ENCODE peak calls at places on chromosomes 1 and 21, in nine cellular contexts. Q is heart left ventricle, H is stomach, E is uterus, Y is body of pancreas, K is sigmoid colon, J is testis, W is ovary, M is endothelial cell of umbilical vein. N is an unnamed sample.

GRCh38 chr1:87200875-87201638 is 127.6 kb upstream of the LMO4 start:
- DNase-seq in Q (no peak), H (no peak), E (no peak), Y (no peak), K (no peak), J (no peak), W (no peak), M (no peak), N (no peak)

GRCh38 chr1:41404308-41404755 is 43.1 kb downstream of the FOXO6 start:
- DNase-seq in Q (no peak), H (no peak), E (no peak), Y (no peak), K (no peak), J (no peak), W (no peak), M (peak), N (no peak)

GRCh38 chr1:212219679-212220463 is 65.3 kb upstream of the PPP2R5A start:
- DNase-seq in Q (no peak), H (no peak), E (no peak), Y (no peak), K (peak), J (no peak), W (no peak), M (no peak), N (no peak)

GRCh38 chr1:198359024-198359653 is 181.3 kb downstream of the ATP6V1G3 start:
- DNase-seq in Q (no peak), H (no peak), E (no peak), Y (no peak), K (no peak), J (no peak), W (no peak), M (peak), N (no peak)

GRCh38 chr1:109241841-109242301 is 7.5 kb upstream of the CELSR2 start:
- DNase-seq in Q (no peak), H (peak), E (no peak), Y (no peak), K (no peak), J (no peak), W (no peak), M (no peak), N (no peak)

GRCh38 chr1:201819346-201819745 is 9.6 kb upstream of the IPO9 start:
- DNase-seq in Q (no peak), H (no peak), E (no peak), Y (no peak), K (no peak), J (no peak), W (no peak), M (no peak), N (no peak)

GRCh38 chr1:23436520-23437354 is 12.2 kb upstream of the TCEA3 start:
- DNase-seq in Q (no peak), H (peak), E (no peak), Y (no peak), K (no peak), J (peak), W (peak), M (no peak), N (no peak)

GRCh38 chr1:21866629-21867009 is 54.6 kb downstream of the LDLRAD2 start:
- DNase-seq in Q (no peak), H (no peak), E (no peak), Y (no peak), K (no peak), J (no peak), W (no peak), M (no peak), N (no peak)

GRCh38 chr1:214454619-214455396 is 96.6 kb downstream of the PTPN14 start:
- DNase-seq in Q (no peak), H (no peak), E (no peak), Y (peak), K (no peak), J (no peak), W (no peak), M (peak), N (no peak)

GRCh38 chr1:111656093-111657017 is 36.8 kb downstream of the RAP1A start:
- DNase-seq in Q (no peak), H (no peak), E (no peak), Y (peak), K (no peak), J (peak), W (no peak), M (peak), N (peak)

GRCh38 chr1:173798078-173798477 is 26.4 kb upstream of the DARS2 start:
- DNase-seq in Q (no peak), H (no peak), E (no peak), Y (no peak), K (no peak), J (no peak), W (no peak), M (no peak), N (no peak)

GRCh38 chr1:19234224-19234623 is 17.1 kb downstream of the EMC1 start:
- DNase-seq in Q (no peak), H (no peak), E (no peak), Y (no peak), K (no peak), J (no peak), W (no peak), M (no peak), N (no peak)

GRCh38 chr1:71572038-71572437 is 491.2 kb upstream of the ZRANB2 start:
- DNase-seq in Q (no peak), H (no peak), E (no peak), Y (no peak), K (no peak), J (no peak), W (no peak), M (no peak), N (no peak)

GRCh38 chr1:42757892-42758275 is 8.9 kb downstream of the P3H1 start:
- DNase-seq in Q (no peak), H (no peak), E (no peak), Y (no peak), K (no peak), J (no peak), W (no peak), M (no peak), N (no peak)

GRCh38 chr1:8349473-8349865 is 31.6 kb downstream of the SLC45A1 start:
- DNase-seq in Q (no peak), H (no peak), E (peak), Y (no peak), K (no peak), J (no peak), W (peak), M (no peak), N (no peak)
- TF ChIP-seq POLR2A in Q (no peak), H (no peak), E (no peak), Y (no peak), K (no peak), J (no peak), W (no peak), M (no peak), N (no peak)

GRCh38 chr1:15837931-15838330 is 9.6 kb upstream of the SPEN start:
- DNase-seq in Q (no peak), H (no peak), E (no peak), Y (no peak), K (no peak), J (no peak), W (no peak), M (no peak), N (no peak)

GRCh38 chr1:15835741-15836510 is 11.6 kb upstream of the SPEN start:
- DNase-seq in Q (peak), H (peak), E (peak), Y (peak), K (peak), J (peak), W (peak), M (peak), N (peak)

GRCh38 chr1:15835205-15835740 is 12.2 kb upstream of the SPEN start:
- DNase-seq in Q (no peak), H (no peak), E (no peak), Y (no peak), K (no peak), J (no peak), W (no peak), M (no peak), N (no peak)

GRCh38 chr1:15838721-15839120 is 8.8 kb upstream of the SPEN start:
- DNase-seq in Q (no peak), H (no peak), E (no peak), Y (no peak), K (no peak), J (no peak), W (no peak), M (no peak), N (no peak)

DNA sequence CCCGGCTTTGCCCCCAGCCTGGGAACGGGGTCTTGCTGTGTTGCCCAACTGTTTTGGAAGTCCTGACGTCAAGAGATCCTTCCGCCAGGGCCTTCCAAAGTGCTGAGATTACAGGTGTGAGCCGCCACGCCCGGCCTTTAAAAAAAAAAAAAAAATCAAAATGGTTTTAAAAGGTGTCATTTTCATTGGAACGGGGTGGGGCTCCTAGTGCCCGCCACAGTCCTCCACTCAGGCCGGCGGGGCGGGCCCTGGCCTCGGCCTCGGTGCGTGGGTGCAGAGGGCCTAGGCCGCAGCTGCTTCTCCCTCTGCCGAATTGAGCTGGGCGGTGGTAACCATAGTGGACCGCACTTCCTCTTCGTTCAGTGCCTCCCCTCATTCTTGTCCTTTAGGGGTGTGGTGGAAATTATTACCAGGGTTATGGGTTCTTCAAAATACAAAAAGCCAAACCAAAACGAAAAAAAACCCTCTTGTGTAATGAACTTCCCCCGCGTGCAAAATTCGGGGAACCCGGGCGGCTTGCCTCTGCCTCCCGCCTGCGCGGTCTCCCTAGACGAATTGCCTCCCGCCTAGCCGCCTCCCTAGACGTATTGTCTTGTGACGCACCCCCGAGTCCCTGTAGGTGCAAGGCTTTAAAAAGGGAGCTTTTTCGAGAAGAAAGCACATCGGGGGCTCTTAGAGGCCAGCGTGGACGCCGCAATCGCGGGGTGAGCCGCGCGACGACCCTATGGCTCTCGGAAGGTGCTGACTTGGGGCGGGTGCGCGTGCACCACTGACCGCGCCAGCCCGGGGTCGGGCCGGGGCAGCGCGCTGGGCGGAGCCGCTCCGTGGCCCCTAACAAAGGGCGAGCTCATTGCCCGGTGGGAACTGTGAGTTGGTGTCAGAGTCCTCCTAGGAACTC is 10.5 kb upstream of the SPEN start:
- DNase-seq in Q (peak), H (peak), E (peak), Y (no peak), K (peak), J (peak), W (peak), M (peak), N (no peak)
- TF ChIP-seq POLR2A in Q (no peak), H (no peak), E (no peak), Y (peak), K (no peak), J (no peak), W (no peak), M (no peak), N (no peak)

GRCh38 chr1:221035680-221036153 is 156.5 kb downstream of the HLX start:
- DNase-seq in Q (no peak), H (no peak), E (no peak), Y (no peak), K (no peak), J (no peak), W (no peak), M (peak), N (peak)
- TF ChIP-seq POLR2A in Q (no peak), H (no peak), E (no peak), Y (no peak), K (no peak), J (no peak), W (no peak), M (no peak), N (no peak)

DNA sequence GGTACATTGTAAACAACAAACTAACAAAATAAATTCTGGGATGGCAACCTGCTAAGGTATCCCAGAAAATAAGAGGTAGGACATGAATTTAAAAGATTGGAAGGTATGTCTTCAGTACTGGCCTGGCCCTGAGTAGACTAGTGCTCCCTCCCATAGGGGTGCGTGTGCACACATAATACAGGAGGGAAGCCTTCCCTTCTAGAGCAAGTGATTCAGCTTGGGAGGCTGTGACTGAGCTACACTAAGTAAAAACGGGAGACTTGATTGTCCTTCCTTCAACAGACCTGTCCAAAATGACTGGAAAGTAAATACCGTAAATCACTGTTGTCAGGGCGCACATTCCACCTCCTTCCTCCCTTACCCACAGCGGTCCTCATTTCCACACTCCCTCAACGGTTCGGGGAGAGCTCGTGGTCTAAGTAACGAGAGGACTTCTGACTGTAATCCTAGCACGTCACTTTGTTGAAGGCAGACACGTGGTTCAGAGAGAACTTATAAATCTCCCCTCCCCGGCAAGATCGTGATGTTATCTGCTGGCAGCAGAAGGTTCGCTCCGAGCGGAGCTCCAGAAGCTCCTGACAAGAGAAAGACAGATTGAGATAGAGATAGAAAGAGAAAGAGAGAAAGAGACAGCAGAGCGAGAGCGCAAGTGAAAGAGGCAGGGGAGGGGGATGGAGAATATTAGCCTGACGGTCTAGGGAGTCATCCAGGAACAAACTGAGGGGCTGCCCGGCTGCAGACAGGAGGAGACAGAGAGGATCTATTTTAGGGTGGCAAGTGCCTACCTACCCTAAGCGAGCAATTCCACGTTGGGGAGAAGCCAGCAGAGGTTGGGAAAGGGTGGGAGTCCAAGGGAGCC is at the start of gene TGFB2:
- DNase-seq in Q (no peak), H (no peak), E (peak), Y (peak), K (peak), J (peak), W (peak), M (peak), N (no peak)
- TF ChIP-seq POLR2A in Q (no peak), H (no peak), E (peak), Y (peak), K (peak), J (no peak), W (peak), M (peak), N (peak)

GRCh38 chr1:81547261-81547911 is 253.3 kb upstream of the ADGRL2 start:
- DNase-seq in Q (no peak), H (no peak), E (no peak), Y (no peak), K (no peak), J (no peak), W (no peak), M (no peak), N (no peak)
- TF ChIP-seq POLR2A in Q (no peak), H (no peak), E (no peak), Y (no peak), K (no peak), J (no peak), W (no peak), M (no peak), N (no peak)

GRCh38 chr21:42833859-42834729 is 45.2 kb downstream of the WDR4 start:
- DNase-seq in Q (no peak), H (peak), E (no peak), Y (no peak), K (peak), J (no peak), W (no peak), M (no peak), N (no peak)
- TF ChIP-seq POLR2A in Q (no peak), H (no peak), E (no peak), Y (no peak), K (no peak), J (no peak), W (no peak), M (peak), N (no peak)

DNA sequence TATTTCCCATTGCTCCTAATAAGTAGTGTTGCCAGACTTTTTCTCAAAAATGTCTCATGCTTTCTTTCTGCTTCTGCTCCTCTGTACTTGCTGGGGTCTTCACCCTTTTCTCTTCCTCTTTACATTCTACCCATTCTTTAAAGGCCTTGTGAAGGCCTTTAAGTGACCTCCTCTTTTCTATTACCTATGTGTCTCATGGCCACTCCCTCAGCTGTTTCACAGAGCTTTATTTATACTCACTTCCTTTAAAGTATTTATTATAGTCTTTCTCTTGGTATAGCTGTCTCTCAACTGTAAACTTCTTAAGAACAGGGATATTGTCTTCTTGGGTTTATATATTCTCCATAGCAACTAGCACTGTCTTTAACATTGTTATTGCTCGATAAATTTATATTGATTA is 803 bp downstream of the GOLPH3L start:
- DNase-seq in Q (no peak), H (no peak), E (no peak), Y (no peak), K (no peak), J (no peak), W (no peak), M (peak), N (no peak)
- TF ChIP-seq POLR2A in Q (no peak), H (no peak), E (no peak), Y (no peak), K (no peak), J (no peak), W (no peak), M (no peak), N (no peak)

GRCh38 chr1:158689110-158689509 is 2.6 kb upstream of the SPTA1 start:
- DNase-seq in Q (no peak), H (no peak), E (no peak), Y (no peak), K (no peak), J (no peak), W (no peak), M (no peak), N (no peak)
- TF ChIP-seq POLR2A in Q (no peak), H (no peak), E (no peak), Y (no peak), K (no peak), J (no peak), W (no peak), M (no peak), N (no peak)

N was measured in H54.